ENCODE peak calls at places on chromosome 7, in four cellular contexts. One of them, this sample, is unnamed.

GRCh38 chr7:142811154-142811737 is 40.5 kb downstream of the PRSS2 start:
- DNase-seq in AG08396: peak
- DNase-seq in activated CD4-positive, alpha-beta T cell treated with anti-CD3 and anti-CD28 coated beads for 48 hours: no peak
- DNase-seq in DMS79 treated with DMSO at 0.1 percent for 48 hours: peak
- DNase-seq in this sample: no peak

GRCh38 chr7:47252706-47253105 is 329.2 kb downstream of the TNS3 start:
- DNase-seq in AG08396: no peak
- DNase-seq in DMS79 treated with DMSO at 0.1 percent for 48 hours: no peak
- DNase-seq in activated CD4-positive, alpha-beta T cell treated with anti-CD3 and anti-CD28 coated beads for 48 hours: no peak
- DNase-seq in this sample: no peak

GRCh38 chr7:142088022-142088714 is 23.4 kb upstream of the MGAM2 start:
- DNase-seq in DMS79 treated with DMSO at 0.1 percent for 48 hours: no peak
- DNase-seq in activated CD4-positive, alpha-beta T cell treated with anti-CD3 and anti-CD28 coated beads for 48 hours: no peak
- DNase-seq in AG08396: no peak
- DNase-seq in this sample: no peak

GRCh38 chr7:14507617-14508016 is 394.9 kb downstream of the DGKB start:
- DNase-seq in activated CD4-positive, alpha-beta T cell treated with anti-CD3 and anti-CD28 coated beads for 48 hours: no peak
- DNase-seq in AG08396: no peak
- DNase-seq in DMS79 treated with DMSO at 0.1 percent for 48 hours: peak
- DNase-seq in this sample: no peak

GRCh38 chr7:148503900-148504487 is 86.6 kb upstream of the C7orf33 start:
- DNase-seq in AG08396: no peak
- DNase-seq in activated CD4-positive, alpha-beta T cell treated with anti-CD3 and anti-CD28 coated beads for 48 hours: no peak
- DNase-seq in DMS79 treated with DMSO at 0.1 percent for 48 hours: peak
- DNase-seq in this sample: no peak

GRCh38 chr7:35035511-35035921 is 1.8 kb downstream of the DPY19L1 start:
- DNase-seq in DMS79 treated with DMSO at 0.1 percent for 48 hours: peak
- DNase-seq in AG08396: peak
- DNase-seq in activated CD4-positive, alpha-beta T cell treated with anti-CD3 and anti-CD28 coated beads for 48 hours: peak
- DNase-seq in this sample: no peak

GRCh38 chr7:47690902-47691558 is 109.1 kb upstream of the TNS3 start:
- DNase-seq in activated CD4-positive, alpha-beta T cell treated with anti-CD3 and anti-CD28 coated beads for 48 hours: no peak
- DNase-seq in AG08396: peak
- DNase-seq in DMS79 treated with DMSO at 0.1 percent for 48 hours: no peak
- DNase-seq in this sample: no peak

GRCh38 chr7:159201722-159202330 is 57.2 kb upstream of the VIPR2 start:
- DNase-seq in AG08396: no peak
- DNase-seq in DMS79 treated with DMSO at 0.1 percent for 48 hours: no peak
- DNase-seq in activated CD4-positive, alpha-beta T cell treated with anti-CD3 and anti-CD28 coated beads for 48 hours: peak
- DNase-seq in this sample: no peak

GRCh38 chr7:82179311-82179710 is 264.3 kb downstream of the CACNA2D1 start:
- DNase-seq in AG08396: no peak
- DNase-seq in DMS79 treated with DMSO at 0.1 percent for 48 hours: no peak
- DNase-seq in activated CD4-positive, alpha-beta T cell treated with anti-CD3 and anti-CD28 coated beads for 48 hours: no peak
- DNase-seq in this sample: no peak

GRCh38 chr7:136086712-136087111 is 109.6 kb upstream of the MTPN start:
- DNase-seq in activated CD4-positive, alpha-beta T cell treated with anti-CD3 and anti-CD28 coated beads for 48 hours: peak
- DNase-seq in AG08396: peak
- DNase-seq in DMS79 treated with DMSO at 0.1 percent for 48 hours: no peak
- DNase-seq in this sample: no peak

GRCh38 chr7:80307251-80307856 is 172.7 kb downstream of the GNAI1 start:
- DNase-seq in DMS79 treated with DMSO at 0.1 percent for 48 hours: no peak
- DNase-seq in AG08396: peak
- DNase-seq in activated CD4-positive, alpha-beta T cell treated with anti-CD3 and anti-CD28 coated beads for 48 hours: no peak
- DNase-seq in this sample: no peak

GRCh38 chr7:122040147-122040546 is 103.9 kb downstream of the AASS start:
- DNase-seq in AG08396: no peak
- DNase-seq in activated CD4-positive, alpha-beta T cell treated with anti-CD3 and anti-CD28 coated beads for 48 hours: no peak
- DNase-seq in DMS79 treated with DMSO at 0.1 percent for 48 hours: no peak
- DNase-seq in this sample: no peak

GRCh38 chr7:35971133-35971995 is 170.5 kb downstream of the SEPTIN7 start:
- DNase-seq in DMS79 treated with DMSO at 0.1 percent for 48 hours: no peak
- DNase-seq in AG08396: no peak
- DNase-seq in activated CD4-positive, alpha-beta T cell treated with anti-CD3 and anti-CD28 coated beads for 48 hours: no peak
- DNase-seq in this sample: no peak

GRCh38 chr7:4642468-4643203 is 39.5 kb upstream of the FOXK1 start:
- DNase-seq in AG08396: no peak
- DNase-seq in DMS79 treated with DMSO at 0.1 percent for 48 hours: peak
- DNase-seq in activated CD4-positive, alpha-beta T cell treated with anti-CD3 and anti-CD28 coated beads for 48 hours: no peak
- DNase-seq in this sample: no peak

GRCh38 chr7:155918720-155919399 is 106.6 kb upstream of the SHH start:
- DNase-seq in DMS79 treated with DMSO at 0.1 percent for 48 hours: no peak
- DNase-seq in activated CD4-positive, alpha-beta T cell treated with anti-CD3 and anti-CD28 coated beads for 48 hours: no peak
- DNase-seq in AG08396: peak
- DNase-seq in this sample: peak

GRCh38 chr7:119482671-119483070 is 790.3 kb upstream of the KCND2 start:
- DNase-seq in AG08396: no peak
- DNase-seq in DMS79 treated with DMSO at 0.1 percent for 48 hours: no peak
- DNase-seq in activated CD4-positive, alpha-beta T cell treated with anti-CD3 and anti-CD28 coated beads for 48 hours: no peak
- DNase-seq in this sample: no peak

GRCh38 chr7:104106106-104106505 is 101.7 kb downstream of the ORC5 start:
- DNase-seq in AG08396: peak
- DNase-seq in DMS79 treated with DMSO at 0.1 percent for 48 hours: no peak
- DNase-seq in activated CD4-positive, alpha-beta T cell treated with anti-CD3 and anti-CD28 coated beads for 48 hours: no peak
- DNase-seq in this sample: no peak

GRCh38 chr7:29194206-29194593 is 375 bp upstream of the CHN2 start:
- DNase-seq in activated CD4-positive, alpha-beta T cell treated with anti-CD3 and anti-CD28 coated beads for 48 hours: peak
- DNase-seq in AG08396: peak
- DNase-seq in DMS79 treated with DMSO at 0.1 percent for 48 hours: peak
- DNase-seq in this sample: peak

This sample was measured in left ventricle myocardium inferior.